ENCODE peak calls at places on chromosomes 4 and X, in five cellular contexts. F is fibroblast of mammary gland; W is uterus; A is CD4-positive, CD25-positive, alpha-beta regulatory T cell; J is HCT116. B is an unnamed sample.

GRCh38 chrX:23935116-23935515 is 27.3 kb downstream of the CXorf58 start:
- DNase-seq in J (no peak), W (no peak), F (peak), A (no peak), B (no peak)

GRCh38 chrX:150688911-150689451 is 4.2 kb upstream of the MTMR1 start:
- DNase-seq in W (no peak), F (peak), A (no peak), J (peak), B (peak)

GRCh38 chr4:148376151-148376550 is 66.1 kb downstream of the NR3C2 start:
- DNase-seq in W (no peak), J (peak), F (no peak), A (peak), B (peak)

GRCh38 chrX:85903692-85904471 is 143.5 kb downstream of the CHM start:
- DNase-seq in W (no peak), F (no peak), A (no peak), J (no peak), B (no peak)

GRCh38 chr4:35520059-35520458 is 724.3 kb downstream of the ARAP2 start:
- DNase-seq in F (no peak), W (no peak), A (no peak), J (no peak), B (no peak)

GRCh38 chrX:17590892-17591740 is 146.2 kb upstream of the SCML1 start:
- DNase-seq in W (peak), J (peak), F (peak), A (peak), B (peak)

GRCh38 chrX:5051831-5052491 is 1176.7 kb downstream of the NLGN4X start:
- DNase-seq in J (no peak), W (peak), A (no peak), F (peak), B (peak)

GRCh38 chrX:40173662-40174593 is 76.2 kb upstream of the BCOR start:
- DNase-seq in J (peak), F (no peak), A (peak), W (peak), B (peak)

GRCh38 chr4:84879651-84880200 is 86.8 kb downstream of the WDFY3 start:
- DNase-seq in J (no peak), A (no peak), W (no peak), F (no peak), B (peak)

GRCh38 chr4:177356191-177356590 is 46.5 kb downstream of the NEIL3 start:
- DNase-seq in F (peak), A (no peak), J (no peak), W (no peak), B (no peak)

GRCh38 chr4:110510955-110511544 is 35.1 kb downstream of the ENPEP start:
- DNase-seq in J (peak), W (no peak), A (peak), F (peak), B (peak)

GRCh38 chr4:155944516-155944915 is 9.2 kb downstream of the CTSO start:
- DNase-seq in J (no peak), F (peak), A (no peak), W (no peak), B (no peak)

GRCh38 chr4:89248879-89249281 is 58.7 kb downstream of the GPRIN3 start:
- DNase-seq in J (no peak), F (no peak), W (no peak), A (no peak), B (no peak)

GRCh38 chrX:114964374-114964773 is 53.0 kb downstream of the IL13RA2 start:
- DNase-seq in F (no peak), J (no peak), W (no peak), A (no peak), B (peak)

GRCh38 chr4:3062466-3062865 is 11.9 kb downstream of the HTT-AS start:
- DNase-seq in A (no peak), J (no peak), F (peak), W (no peak), B (peak)

GRCh38 chr4:959338-960139 is 13.8 kb downstream of the DGKQ start:
- DNase-seq in W (peak), J (no peak), A (no peak), F (no peak), B (no peak)

GRCh38 chrX:40933132-40934078 is 151.8 kb upstream of the USP9X start:
- DNase-seq in J (no peak), F (peak), W (no peak), A (peak), B (peak)

GRCh38 chr4:12894062-12894461 is 590.1 kb downstream of the RAB28 start:
- DNase-seq in W (no peak), J (no peak), A (no peak), F (no peak), B (no peak)

GRCh38 chr4:38747629-38748028 is 35.2 kb downstream of the TLR10 start:
- DNase-seq in J (no peak), F (no peak), W (no peak), A (no peak), B (no peak)

GRCh38 chr4:38757945-38758344 is 24.8 kb downstream of the TLR10 start:
- DNase-seq in W (no peak), J (peak), A (peak), F (peak), B (no peak)

GRCh38 chr4:38751341-38752043 is 31.3 kb downstream of the TLR10 start:
- DNase-seq in J (no peak), F (no peak), A (no peak), W (no peak), B (no peak)

GRCh38 chr4:38753021-38753806 is 29.6 kb downstream of the TLR10 start:
- DNase-seq in W (peak), J (peak), A (peak), F (peak), B (peak)

GRCh38 chr4:38752393-38752961 is 30.3 kb downstream of the TLR10 start:
- DNase-seq in F (peak), W (no peak), J (no peak), A (peak), B (peak)
- H3K4me3 ChIP-seq in F (no peak), W (no peak), J (peak), A (no peak), B (peak)

DNA sequence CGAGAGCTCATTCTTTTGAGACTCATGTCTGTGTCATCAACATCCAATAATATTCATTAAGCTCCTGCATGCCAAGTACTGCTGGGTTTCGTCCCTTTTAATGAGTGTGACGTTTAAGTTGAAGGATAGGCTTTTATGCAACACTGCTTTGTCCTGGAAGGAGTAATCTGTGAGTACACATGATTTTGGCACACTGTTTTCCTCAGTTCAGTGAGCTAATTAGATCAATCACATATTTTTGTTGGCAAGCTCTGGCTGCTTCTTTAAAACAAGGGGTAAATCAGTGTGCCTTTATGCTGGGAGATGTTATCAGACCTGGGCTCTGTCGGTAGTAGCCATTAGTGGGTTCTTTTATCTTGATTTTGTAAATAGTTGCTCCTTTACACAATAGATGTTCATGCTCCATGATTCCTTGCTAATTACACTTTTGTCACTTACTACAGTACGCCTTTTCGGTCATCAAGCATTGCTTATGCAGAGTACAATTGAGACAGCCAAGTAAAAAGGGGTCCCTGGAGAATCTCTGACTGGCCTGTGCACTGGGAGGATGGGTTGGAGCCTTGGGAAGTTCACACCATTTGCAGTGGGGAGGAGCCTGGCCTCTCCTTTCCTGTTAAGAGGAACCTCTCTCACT is 132.6 kb downstream of the FHIP1A start:
- DNase-seq in A (no peak), F (peak), W (peak), J (peak), B (peak)
- H3K4me3 ChIP-seq in A (no peak), F (no peak), W (no peak), J (peak), B (no peak)

DNA sequence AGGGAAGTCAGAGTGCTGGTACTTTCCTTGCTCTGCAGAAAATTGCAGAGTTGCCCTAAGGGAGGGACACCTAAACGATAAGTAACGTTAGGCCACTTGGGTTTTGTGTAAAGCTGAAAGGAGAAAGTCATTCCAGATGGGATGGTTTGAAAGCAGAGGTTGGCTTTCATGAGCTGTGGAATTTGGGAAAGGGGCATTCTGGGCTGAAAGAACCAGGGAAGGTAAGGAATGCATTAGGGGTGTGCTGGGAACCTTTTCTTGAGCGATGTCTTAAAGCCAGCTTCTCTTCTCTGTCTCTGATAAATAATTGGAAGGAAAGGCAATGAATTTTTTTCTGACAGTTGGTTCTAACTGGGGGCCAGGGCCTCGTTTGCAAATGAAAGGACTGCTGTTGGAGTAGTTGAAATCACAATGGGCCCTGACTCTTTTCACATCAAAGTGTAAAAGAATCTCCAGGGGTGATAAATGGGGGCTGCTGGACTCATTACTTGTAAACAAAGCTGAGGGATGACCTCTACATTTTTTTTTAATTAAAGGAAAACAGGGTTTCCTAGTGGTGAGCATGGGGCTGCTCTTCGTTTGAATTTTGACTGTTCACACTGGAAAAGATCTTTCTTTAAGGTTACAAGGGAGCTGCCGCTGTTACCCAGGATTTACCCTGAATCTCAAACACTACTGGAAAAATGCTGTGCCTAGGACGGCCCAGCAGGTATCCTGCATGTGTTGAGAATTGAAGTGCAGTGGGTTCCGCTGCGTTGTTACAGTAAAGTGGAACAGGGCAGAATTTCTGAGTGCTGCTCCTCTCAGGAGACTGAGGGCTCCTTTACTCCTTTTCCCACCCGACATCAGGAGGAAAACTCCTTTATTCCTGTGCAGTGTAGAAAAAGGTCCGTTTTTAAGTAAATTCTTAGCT is 25.0 kb downstream of the AFF1 start:
- DNase-seq in A (no peak), W (no peak), J (no peak), F (no peak), B (no peak)
- H3K4me3 ChIP-seq in A (no peak), W (no peak), J (no peak), F (no peak), B (no peak)

GRCh38 chrX:7926914-7927258 is 327 bp downstream of the PNPLA4 start:
- DNase-seq in A (no peak), J (no peak), W (no peak), F (no peak), B (no peak)
- H3K4me3 ChIP-seq in A (peak), J (peak), W (peak), F (peak), B (peak)

GRCh38 chr4:173522874-173523395 is 7.1 kb downstream of the HAND2 start:
- DNase-seq in F (peak), A (no peak), J (no peak), W (no peak), B (no peak)

GRCh38 chr4:173520921-173521473 is 9.0 kb downstream of the HAND2 start:
- DNase-seq in F (no peak), W (no peak), J (no peak), A (no peak), B (no peak)

GRCh38 chr4:173524218-173525117 is 5.6 kb downstream of the HAND2 start:
- DNase-seq in F (no peak), J (no peak), A (no peak), W (no peak), B (no peak)

GRCh38 chr4:173521474-173522159 is 8.4 kb downstream of the HAND2 start:
- DNase-seq in W (peak), A (no peak), F (no peak), J (no peak), B (no peak)

DNA sequence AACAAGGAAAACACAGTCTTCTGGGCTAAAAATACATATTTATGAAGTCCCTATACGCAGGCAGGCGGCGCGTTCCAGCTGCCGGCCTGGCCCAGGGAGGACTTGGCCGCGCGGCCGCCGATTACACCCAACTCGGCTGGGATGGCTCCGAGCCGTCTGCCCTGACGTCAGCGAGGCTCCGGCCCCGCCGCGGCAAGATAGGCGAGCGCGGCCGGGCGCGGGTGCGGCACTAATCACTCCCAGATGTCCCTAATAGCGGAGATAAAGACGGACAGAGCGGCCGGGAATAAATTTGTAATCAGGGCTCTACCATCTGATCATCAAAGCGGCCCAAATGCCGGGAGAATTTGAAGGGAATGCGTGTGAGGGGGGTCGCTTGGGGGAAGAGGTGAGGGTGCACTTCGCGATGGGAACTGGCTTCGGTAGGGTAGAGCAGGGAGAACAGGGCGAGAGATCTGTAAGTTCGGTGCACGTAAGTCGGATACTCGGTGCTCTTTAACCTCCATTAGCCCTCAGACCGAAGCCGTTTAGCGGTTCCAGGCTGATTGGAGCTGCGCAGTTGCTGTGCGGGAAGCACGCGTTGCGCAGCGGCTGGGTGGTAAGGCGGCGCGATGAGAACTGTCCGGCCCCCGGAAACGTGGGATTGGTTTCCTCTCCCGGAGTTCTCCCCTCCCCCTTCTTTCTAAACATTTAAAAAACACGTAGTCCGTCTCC is 7.7 kb downstream of the HAND2 start:
- DNase-seq in F (peak), J (no peak), A (no peak), W (peak), B (peak)
- H3K4me3 ChIP-seq in F (peak), J (no peak), A (no peak), W (peak), B (peak)

GRCh38 chr4:109434793-109435080 is 1.1 kb downstream of the SEC24B start:
- DNase-seq in W (no peak), F (peak), A (no peak), J (no peak), B (peak)

GRCh38 chr4:109432676-109433075 is 939 bp upstream of the SEC24B start:
- DNase-seq in W (no peak), J (no peak), A (peak), F (peak), B (peak)

GRCh38 chr4:109433281-109434006 is at the start of gene SEC24B:
- DNase-seq in J (peak), W (peak), A (peak), F (peak), B (peak)

GRCh38 chr4:109434007-109434792 is 585 bp downstream of the SEC24B start:
- DNase-seq in W (peak), J (no peak), F (peak), A (peak), B (peak)

DNA sequence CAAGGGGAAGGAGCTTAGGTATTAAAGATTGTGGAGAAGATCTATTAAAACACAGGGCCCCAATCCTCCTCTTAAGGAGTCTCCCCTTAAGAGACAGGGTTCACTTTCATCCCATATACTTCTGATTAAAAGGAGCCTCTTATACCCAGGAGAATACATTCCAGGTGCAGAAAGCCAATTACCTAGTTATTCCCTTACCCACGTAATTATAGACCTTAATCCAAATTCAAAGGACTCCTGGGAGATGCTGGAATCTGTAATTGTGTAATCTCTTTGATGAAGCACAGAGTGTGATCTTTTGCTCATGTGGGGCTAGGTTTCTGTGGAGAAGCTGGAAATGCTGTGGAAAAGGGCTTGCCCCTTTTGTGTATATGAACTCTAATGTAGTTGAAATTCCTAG is 1.4 kb upstream of the SEC24B start:
- DNase-seq in A (no peak), W (no peak), J (no peak), F (no peak), B (no peak)
- H3K4me3 ChIP-seq in A (peak), W (no peak), J (peak), F (no peak), B (no peak)

GRCh38 chrX:133984857-133985163 is 584 bp downstream of the GPC3 start:
- DNase-seq in W (peak), J (no peak), F (no peak), A (no peak), B (no peak)

GRCh38 chrX:133983974-133984578 is 1.3 kb downstream of the GPC3 start:
- DNase-seq in F (no peak), W (no peak), J (no peak), A (no peak), B (no peak)

GRCh38 chrX:133981908-133982307 is 3.5 kb downstream of the GPC3 start:
- DNase-seq in A (no peak), F (no peak), W (no peak), J (no peak), B (no peak)

GRCh38 chrX:133985164-133986007 is at the start of gene GPC3:
- DNase-seq in J (no peak), A (peak), F (peak), W (peak), B (peak)

DNA sequence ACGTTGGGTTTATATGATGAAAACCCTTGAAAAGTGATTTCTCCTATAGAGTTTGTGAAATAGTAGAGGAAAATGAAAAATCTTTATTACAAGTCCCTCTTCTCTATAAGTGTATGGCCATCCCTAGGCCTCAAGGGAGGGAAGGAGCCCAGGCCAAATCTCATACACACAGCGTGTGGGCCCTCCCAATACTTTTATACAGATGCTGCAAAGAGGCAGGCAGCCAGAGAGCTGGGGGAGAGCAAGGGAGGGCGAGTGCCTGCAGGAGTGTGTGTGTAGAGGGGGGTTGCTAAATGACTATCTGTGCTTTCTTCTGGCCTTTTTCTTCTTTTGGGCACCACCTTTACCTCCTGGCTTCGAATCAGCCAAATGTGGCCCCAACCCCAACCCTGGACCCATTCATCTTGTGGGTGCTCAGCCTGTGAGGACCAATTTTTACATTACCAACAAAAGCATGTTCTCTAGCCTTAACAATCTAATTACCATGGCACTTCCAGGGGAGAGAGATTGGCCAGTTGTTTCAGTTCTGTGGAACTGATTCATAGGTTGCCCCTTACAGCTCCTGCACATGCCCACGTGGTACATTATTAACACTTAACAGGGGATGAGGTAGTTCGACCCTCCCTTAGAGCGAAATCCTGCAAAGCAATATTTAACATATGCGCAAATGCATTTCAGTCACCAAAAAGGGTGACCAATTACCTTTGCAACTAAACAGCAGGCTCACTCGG is 2.0 kb downstream of the GPC3 start:
- DNase-seq in W (no peak), F (no peak), J (no peak), A (no peak), B (no peak)
- H3K4me3 ChIP-seq in W (no peak), F (no peak), J (no peak), A (no peak), B (no peak)

B was measured in choroid plexus epithelial cell.